ENCODE peak calls at places on chromosome X, in eight cellular contexts. N, R, F, H, W, P, E and M are unnamed samples.

GRCh38 chrX:153411255-153411987 is at the start of gene ZFP92:
- DNase-seq in F (no peak), P (no peak), R (peak), H (no peak), E (no peak), N (no peak), W (no peak), M (no peak)

GRCh38 chrX:3526749-3527148 is 180.3 kb upstream of the MXRA5 start:
- DNase-seq in H (no peak), W (no peak), P (no peak), F (no peak), R (no peak), N (no peak), E (no peak), M (no peak)

GRCh38 chrX:132818638-132819037 is 139.8 kb downstream of the HS6ST2 start:
- DNase-seq in W (no peak), P (no peak), H (no peak), F (no peak), R (no peak), N (no peak), E (no peak), M (no peak)

GRCh38 chrX:33307954-33308353 is 96.6 kb upstream of the DMD start:
- DNase-seq in E (no peak), R (no peak), H (no peak), W (no peak), F (no peak), P (no peak), N (no peak), M (no peak)

GRCh38 chrX:22399793-22400192 is 127.1 kb downstream of the CBLL2 start:
- DNase-seq in N (no peak), F (no peak), E (no peak), H (no peak), P (no peak), R (no peak), W (no peak), M (no peak)

GRCh38 chrX:57134702-57135101 is 2.5 kb downstream of the SPIN2A start:
- DNase-seq in H (no peak), E (no peak), R (no peak), N (no peak), W (no peak), F (no peak), P (no peak), M (no peak)

GRCh38 chrX:40883021-40883619 is 147.8 kb upstream of the MED14 start:
- DNase-seq in N (no peak), R (no peak), W (no peak), H (no peak), E (no peak), P (no peak), F (no peak), M (no peak)

GRCh38 chrX:37746268-37746931 is 33.5 kb upstream of the CYBB start:
- DNase-seq in P (no peak), H (no peak), E (no peak), F (no peak), N (no peak), W (no peak), R (no peak), M (peak)

GRCh38 chrX:65241059-65241721 is 264.9 kb upstream of the ZC4H2 start:
- DNase-seq in N (no peak), E (no peak), H (no peak), P (no peak), W (no peak), R (no peak), F (no peak), M (no peak)

GRCh38 chrX:1336331-1337143 is at the start of gene IL3RA:
- DNase-seq in R (peak), F (no peak), P (no peak), H (peak), E (no peak), W (no peak), N (no peak), M (no peak)

GRCh38 chrX:154378059-154378798 is 866 bp upstream of the EMD start:
- DNase-seq in W (no peak), E (no peak), R (no peak), P (peak), F (peak), N (peak), H (peak), M (no peak)

GRCh38 chrX:3518870-3519269 is 172.4 kb upstream of the MXRA5 start:
- DNase-seq in R (peak), F (no peak), W (no peak), P (no peak), N (peak), H (peak), E (no peak), M (no peak)

GRCh38 chrX:32987139-32987538 is 224.2 kb downstream of the DMD start:
- DNase-seq in F (no peak), N (no peak), E (no peak), W (no peak), H (no peak), R (no peak), P (no peak), M (no peak)

GRCh38 chrX:16212024-16212423 is 44.7 kb downstream of the MAGEB17 start:
- DNase-seq in N (no peak), E (no peak), P (no peak), H (no peak), W (no peak), R (no peak), F (no peak), M (no peak)

GRCh38 chrX:151711787-151712186 is 4.0 kb upstream of the FATE1 start:
- DNase-seq in F (peak), E (no peak), P (no peak), R (no peak), N (no peak), W (no peak), H (no peak), M (no peak)

GRCh38 chrX:151714367-151714766 is 1.5 kb upstream of the FATE1 start:
- DNase-seq in W (no peak), P (no peak), H (no peak), N (no peak), E (no peak), F (no peak), R (no peak), M (no peak)

GRCh38 chrX:151715735-151716134 is at the start of gene FATE1:
- DNase-seq in P (no peak), E (no peak), R (no peak), F (no peak), H (no peak), N (no peak), W (no peak), M (no peak)

GRCh38 chrX:151712253-151712652 is 3.6 kb upstream of the FATE1 start:
- DNase-seq in H (no peak), F (no peak), E (no peak), R (no peak), W (no peak), N (no peak), P (no peak), M (no peak)

GRCh38 chrX:151713859-151714258 is 2.0 kb upstream of the FATE1 start:
- DNase-seq in F (no peak), H (no peak), P (no peak), W (no peak), N (peak), R (peak), E (no peak), M (no peak)
- TF ChIP-seq CTCF in F (peak), H (peak), P (peak), W (peak), N (peak), R (peak), E (no peak), M (peak)

GRCh38 chrX:55119712-55120111 is 30.9 kb downstream of the PAGE2 start:
- DNase-seq in F (no peak), R (peak), P (no peak), H (no peak), W (no peak), E (no peak), N (no peak), M (no peak)

GRCh38 chrX:55120767-55121358 is 32.0 kb downstream of the PAGE2 start:
- DNase-seq in R (peak), E (no peak), P (no peak), H (no peak), F (no peak), W (no peak), N (no peak), M (no peak)

GRCh38 chrX:55118574-55118973 is 29.8 kb downstream of the PAGE2 start:
- DNase-seq in W (no peak), R (no peak), H (no peak), N (no peak), P (no peak), E (no peak), F (no peak), M (no peak)

GRCh38 chrX:55119271-55119670 is 30.5 kb downstream of the PAGE2 start:
- DNase-seq in E (no peak), W (no peak), R (no peak), P (no peak), F (no peak), N (no peak), H (no peak), M (no peak)
- H3K4me3 ChIP-seq in E (no peak), W (no peak), R (no peak), P (no peak), F (no peak), N (no peak), H (no peak), M (no peak)

GRCh38 chrX:11745881-11746280 is 12.2 kb upstream of the MSL3 start:
- DNase-seq in P (no peak), R (no peak), N (no peak), H (no peak), E (no peak), W (no peak), F (no peak), M (no peak)

GRCh38 chrX:11739796-11740195 is 18.2 kb upstream of the MSL3 start:
- DNase-seq in P (no peak), F (no peak), W (no peak), R (no peak), E (no peak), N (no peak), H (no peak), M (no peak)

GRCh38 chrX:11741574-11741973 is 16.5 kb upstream of the MSL3 start:
- DNase-seq in W (no peak), N (no peak), R (no peak), E (no peak), H (no peak), F (no peak), P (no peak), M (no peak)

DNA sequence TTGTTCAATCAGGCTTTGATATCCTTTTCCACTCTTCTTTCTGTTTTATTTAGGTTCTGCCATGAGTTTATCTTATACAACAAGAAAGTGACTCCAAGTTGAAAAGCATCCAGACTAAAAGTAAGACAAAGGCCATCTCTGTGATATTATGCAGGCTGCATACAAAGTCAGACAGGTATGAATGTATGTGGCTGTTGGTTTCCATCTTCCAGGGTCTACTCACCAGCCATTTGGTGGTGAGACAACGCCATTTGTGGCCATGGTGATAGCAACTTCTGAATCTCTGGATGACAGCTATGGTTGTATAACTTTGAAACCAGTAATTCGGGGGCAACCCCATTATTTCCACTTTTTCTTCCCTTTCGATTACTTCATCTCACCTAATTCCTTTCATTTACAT is 17.2 kb upstream of the MSL3 start:
- DNase-seq in E (no peak), F (no peak), H (no peak), N (no peak), P (no peak), R (no peak), W (no peak), M (no peak)
- TF ChIP-seq CTCF in E (no peak), F (no peak), H (no peak), N (no peak), P (no peak), R (no peak), W (no peak), M (no peak)

GRCh38 chrX:25016938-25017598 is 1.3 kb upstream of the ARX start:
- DNase-seq in R (no peak), H (no peak), E (no peak), P (no peak), N (no peak), W (no peak), F (no peak), M (no peak)
- H3K4me3 ChIP-seq in R (no peak), H (no peak), E (no peak), P (no peak), N (peak), W (no peak), F (no peak), M (no peak)

GRCh38 chrX:53435997-53436396 is 1.8 kb upstream of the HSD17B10 start:
- DNase-seq in E (no peak), N (peak), F (peak), H (peak), R (peak), P (peak), W (no peak), M (no peak)

GRCh38 chrX:53437211-53437610 is 3.0 kb upstream of the HSD17B10 start:
- DNase-seq in N (no peak), R (no peak), H (no peak), W (no peak), E (no peak), P (no peak), F (no peak), M (no peak)

GRCh38 chrX:53430231-53430630 is 3.9 kb downstream of the HSD17B10 start:
- DNase-seq in E (no peak), W (no peak), R (no peak), N (no peak), P (no peak), H (no peak), F (no peak), M (no peak)

GRCh38 chrX:53429755-53430154 is 4.4 kb downstream of the HSD17B10 start:
- DNase-seq in W (no peak), F (no peak), N (no peak), P (no peak), E (no peak), R (no peak), H (no peak), M (no peak)

DNA sequence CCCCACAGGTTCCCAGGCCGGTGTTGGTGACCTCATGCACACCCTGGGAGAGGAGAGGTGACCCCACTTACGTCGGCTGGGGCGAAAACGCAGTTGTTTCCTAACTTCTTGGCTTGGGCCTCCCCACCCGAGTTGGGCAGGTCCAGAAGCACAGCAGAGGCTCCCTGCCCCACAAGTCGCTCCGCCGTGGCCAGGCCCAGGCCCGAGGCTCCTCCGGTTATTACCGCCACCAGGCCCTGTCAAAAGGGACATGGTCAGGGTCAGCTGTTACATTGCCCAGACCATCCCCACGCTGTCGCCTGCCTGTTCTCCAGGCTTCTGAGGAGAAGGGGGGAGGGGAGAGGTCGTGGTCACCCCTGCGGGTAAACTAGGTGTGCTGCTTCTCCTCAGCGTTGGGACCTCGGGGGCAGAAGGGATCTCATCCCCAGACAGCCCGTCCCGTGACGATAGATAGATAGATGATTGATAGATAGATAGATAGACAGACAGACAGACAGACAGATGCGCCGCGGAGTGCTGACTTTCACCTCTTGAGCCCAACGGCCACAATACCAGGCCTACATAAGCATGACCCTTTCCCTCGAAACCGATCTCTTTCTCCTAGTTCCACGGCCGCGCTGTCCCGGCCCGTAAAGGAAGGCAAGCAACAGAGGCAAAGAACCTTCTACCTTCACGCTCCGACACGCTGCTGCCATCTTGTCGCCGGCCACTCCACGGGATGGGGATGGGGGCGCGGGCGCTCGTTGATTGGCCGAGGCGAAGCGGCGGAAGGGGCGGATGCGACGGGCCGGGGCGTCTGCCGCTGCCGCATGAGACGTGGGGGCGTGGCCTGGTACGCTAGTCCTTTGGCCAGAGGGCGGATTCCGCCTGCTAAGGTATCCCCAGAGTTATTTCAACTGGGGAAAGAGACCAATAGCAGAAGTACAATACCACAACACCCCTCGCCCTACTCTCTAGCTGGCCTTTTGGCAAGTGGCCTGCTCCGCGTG is at the start of gene HSD17B10:
- DNase-seq in F (peak), P (peak), N (peak), R (peak), H (peak), E (peak), W (peak), M (peak)
- TF ChIP-seq CTCF in F (no peak), P (no peak), N (no peak), R (no peak), H (no peak), E (no peak), W (no peak), M (no peak)

GRCh38 chrX:72182924-72183323 is 1.4 kb downstream of the PIN4 start:
- DNase-seq in R (no peak), H (no peak), P (no peak), F (no peak), W (no peak), E (no peak), N (no peak), M (no peak)
- H3K4me3 ChIP-seq in R (no peak), H (no peak), P (no peak), F (no peak), W (no peak), E (peak), N (peak), M (no peak)

DNA sequence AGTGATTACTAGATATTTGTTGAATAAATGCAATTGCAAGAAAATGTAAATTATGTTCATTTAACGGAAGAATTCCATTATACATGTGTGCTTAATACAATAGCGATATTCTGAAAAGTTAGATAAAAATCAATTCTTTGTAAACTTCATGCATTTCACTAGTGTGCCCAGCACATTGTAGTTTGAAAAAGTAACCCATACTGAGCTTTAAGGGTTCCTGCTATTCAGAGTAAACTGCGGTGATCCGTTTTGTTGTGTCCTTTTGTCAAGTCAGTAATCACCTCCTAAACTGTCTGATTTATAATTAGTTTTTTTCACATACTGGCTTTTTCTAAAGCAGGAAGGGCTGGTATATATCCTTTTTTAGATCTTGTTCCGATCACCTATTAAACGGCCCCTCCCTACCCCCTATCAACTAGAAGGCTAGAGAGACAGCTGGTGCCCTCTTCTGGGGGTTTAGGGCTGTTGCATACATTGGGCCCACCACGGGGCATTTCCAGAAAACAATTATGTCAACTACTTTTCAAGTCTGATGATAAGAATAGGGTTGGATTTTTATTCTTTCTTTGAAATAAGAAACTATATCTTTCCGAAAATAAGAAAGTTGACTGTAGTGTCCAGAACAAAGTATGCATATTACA is 7.0 kb upstream of the BMP15 start:
- DNase-seq in W (no peak), H (peak), N (peak), R (peak), F (no peak), P (no peak), E (no peak), M (no peak)
- TF ChIP-seq CTCF in W (peak), H (peak), N (peak), R (peak), F (peak), P (peak), E (peak), M (peak)

GRCh38 chrX:25022499-25023325 is 6.9 kb upstream of the ARX start:
- DNase-seq in W (no peak), R (no peak), N (no peak), E (no peak), F (no peak), H (no peak), P (no peak), M (no peak)
- H3K4me3 ChIP-seq in W (no peak), R (no peak), N (peak), E (no peak), F (no peak), H (no peak), P (no peak), M (no peak)

GRCh38 chrX:54481751-54482150 is 14.3 kb downstream of the FGD1 start:
- DNase-seq in H (no peak), W (no peak), R (peak), F (no peak), P (no peak), E (no peak), N (no peak), M (no peak)
- TF ChIP-seq CTCF in H (no peak), W (no peak), R (peak), F (no peak), P (no peak), E (no peak), N (no peak), M (no peak)